ENCODE peak calls at places on chromosomes 12 and 14, in nine cellular contexts. D is mesenchymal stem cell, K is adipocyte, A is upper lobe of left lung, B is pancreas, Q is BJ, Y is K562, C is heart left ventricle, U is left lung. N is an unnamed sample.

GRCh38 chr14:90511795-90512331 is 115.0 kb downstream of the CALM1 start:
- DNase-seq in D (no peak), K (no peak), A (no peak), B (no peak), Q (no peak), Y (no peak), C (no peak), U (peak; percentile 14), N (no peak)

GRCh38 chr12:98499668-98500456 is 15.5 kb upstream of the TMPO start:
- DNase-seq in D (no peak), K (no peak), A (no peak), B (no peak), Q (no peak), Y (no peak), C (no peak), U (no peak), N (no peak)

GRCh38 chr12:104122298-104122697 is 15.7 kb downstream of the NFYB start:
- DNase-seq in D (no peak), K (no peak), A (no peak), B (no peak), Q (no peak), Y (no peak), C (no peak), U (no peak), N (no peak)

GRCh38 chr14:101350710-101351109 is 210.6 kb upstream of the DIO3 start:
- DNase-seq in D (no peak), K (no peak), A (no peak), B (no peak), Q (no peak), Y (no peak), C (no peak), U (no peak), N (peak; percentile 39)

GRCh38 chr12:6069452-6070093 is 54.9 kb downstream of the VWF start:
- DNase-seq in D (peak; percentile 89), K (peak; percentile 88), A (no peak), B (no peak), Q (peak; percentile 89), Y (peak; percentile 28), C (no peak), U (no peak), N (peak; percentile 91)

GRCh38 chr12:75959506-75959905 is 72.1 kb downstream of the PHLDA1 start:
- DNase-seq in D (no peak), K (no peak), A (no peak), B (no peak), Q (no peak), Y (no peak), C (no peak), U (no peak), N (peak; percentile 67)

GRCh38 chr14:106790189-106791036 is 1264.0 kb downstream of the TMEM121 start:
- DNase-seq in D (no peak), K (no peak), A (peak; percentile 96), B (peak; percentile 90), Q (no peak), Y (peak; percentile 42), C (peak; percentile 43), U (peak; percentile 94), N (no peak)

GRCh38 chr12:121603581-121603980 is 22.7 kb upstream of the ORAI1 start:
- DNase-seq in D (no peak), K (no peak), A (no peak), B (no peak), Q (no peak), Y (no peak), C (no peak), U (no peak), N (no peak)

GRCh38 chr12:45669093-45669492 is 60.4 kb upstream of the ARID2 start:
- DNase-seq in D (peak; percentile 58), K (peak; percentile 16), A (no peak), B (no peak), Q (no peak), Y (no peak), C (no peak), U (no peak), N (peak; percentile 81)
- H3K4me3 ChIP-seq in D (peak overlapping the region; percentile 42), K (no peak overlapping the region), A (no peak overlapping the region), B (no peak overlapping the region), Q (no peak overlapping the region), Y (no peak overlapping the region), C (peak overlapping the region; percentile 28), U (no peak overlapping the region), N (peak overlapping the region; percentile 26)

DNA sequence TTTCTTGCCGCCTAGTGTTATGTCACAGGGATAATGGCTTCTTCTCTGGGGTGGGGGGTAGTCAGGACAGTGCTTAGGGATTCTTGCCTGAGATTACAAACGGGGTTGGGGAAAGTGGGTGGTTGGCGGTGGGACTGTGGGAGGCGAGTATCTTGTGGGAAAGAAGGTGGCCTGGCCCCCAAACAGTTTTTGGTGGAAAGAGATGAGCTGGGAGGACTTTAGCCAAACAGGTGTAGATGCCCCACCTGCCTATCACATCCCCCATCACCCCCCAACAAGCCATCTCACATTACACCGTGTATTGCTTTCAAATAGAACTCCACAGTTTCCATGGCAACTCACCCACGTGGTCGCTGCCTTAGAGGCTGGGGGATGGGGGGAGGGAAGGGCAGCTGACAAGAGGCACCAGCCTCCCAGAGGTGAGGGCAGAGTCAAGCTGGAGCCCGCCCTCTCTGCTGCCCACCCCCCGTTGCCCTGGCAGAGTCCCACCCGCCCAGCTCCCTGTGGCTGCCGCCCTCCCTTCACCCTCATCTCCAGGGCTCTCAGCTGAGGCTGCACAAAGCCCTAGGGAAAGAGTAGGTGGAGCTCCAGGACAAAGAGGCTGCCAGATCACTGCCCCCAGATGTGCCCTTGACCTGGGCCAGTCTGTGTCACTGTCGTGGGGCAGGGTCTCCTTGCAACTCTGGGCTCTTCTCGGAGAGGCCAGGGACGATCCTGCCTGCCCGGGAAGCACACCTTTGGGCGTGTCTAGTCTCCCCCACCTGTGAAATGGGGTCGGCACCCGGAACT is 98.3 kb downstream of the LRRC74A start:
- DNase-seq in D (peak; percentile 60), K (no peak), A (no peak), B (no peak), Q (no peak), Y (no peak), C (no peak), U (no peak), N (no peak)
- H3K4me3 ChIP-seq in D (no peak overlapping the region), K (no peak overlapping the region), A (no peak overlapping the region), B (no peak overlapping the region), Q (no peak overlapping the region), Y (no peak overlapping the region), C (no peak overlapping the region), U (no peak overlapping the region), N (no peak overlapping the region)

DNA sequence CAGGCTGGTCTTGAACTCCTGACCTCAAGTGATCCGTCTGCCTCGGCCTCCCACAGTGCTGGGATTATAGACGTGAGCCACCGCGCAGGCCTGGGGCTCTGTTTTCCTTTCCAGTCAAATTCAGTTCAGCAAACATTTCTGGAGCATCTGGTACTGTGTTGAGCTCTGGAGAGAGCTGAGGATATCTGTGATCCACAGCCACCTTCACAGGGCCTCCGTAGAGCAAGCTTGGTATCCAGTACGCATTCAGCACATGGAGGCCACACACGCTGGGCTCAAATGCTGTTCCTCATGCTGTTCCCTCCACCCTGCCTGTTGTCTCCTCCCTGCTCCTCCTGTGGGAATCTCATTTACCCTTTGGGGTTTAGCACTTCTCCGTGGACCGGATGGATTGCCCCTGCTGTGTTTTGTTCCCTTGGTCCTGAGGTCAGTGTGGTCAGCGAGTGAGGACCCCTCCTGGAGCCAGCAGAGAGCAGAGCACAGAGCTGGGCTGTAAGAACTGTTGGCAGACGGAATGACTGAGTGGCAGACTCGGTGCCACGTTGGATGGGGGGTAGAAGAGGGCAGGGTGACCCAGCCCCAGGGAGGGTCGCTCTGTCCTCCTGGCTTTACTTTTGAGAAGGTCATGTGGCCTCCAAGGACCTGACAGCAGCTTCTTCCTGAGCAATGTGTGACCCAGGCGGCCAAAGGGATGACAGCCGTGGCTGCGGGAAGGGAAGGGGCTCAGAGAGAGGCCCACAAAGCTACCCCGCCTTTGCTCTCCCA is 891 bp downstream of the RPS6KL1 start:
- DNase-seq in D (no peak), K (no peak), A (no peak), B (no peak), Q (no peak), Y (no peak), C (no peak), U (no peak), N (no peak)
- H3K4me3 ChIP-seq in D (peak overlapping the region; percentile 78), K (peak overlapping the region; percentile 82), A (peak overlapping the region; percentile 66), B (peak overlapping the region; percentile 38), Q (no peak overlapping the region), Y (peak overlapping the region; percentile 78), C (peak overlapping the region; percentile 68), U (no peak overlapping the region), N (peak overlapping the region; percentile 66)

GRCh38 chr12:32661706-32662105 is 17.4 kb upstream of the DNM1L start:
- DNase-seq in D (no peak), K (no peak), A (no peak), B (no peak), Q (no peak), Y (no peak), C (no peak), U (no peak), N (no peak)

GRCh38 chr12:32662665-32663064 is 16.4 kb upstream of the DNM1L start:
- DNase-seq in D (no peak), K (no peak), A (no peak), B (no peak), Q (no peak), Y (no peak), C (no peak), U (no peak), N (no peak)

GRCh38 chr12:32669584-32669983 is 9.5 kb upstream of the DNM1L start:
- DNase-seq in D (no peak), K (no peak), A (no peak), B (no peak), Q (no peak), Y (no peak), C (no peak), U (no peak), N (no peak)

GRCh38 chr12:32666510-32666909 is 12.6 kb upstream of the DNM1L start:
- DNase-seq in D (no peak), K (no peak), A (no peak), B (no peak), Q (no peak), Y (no peak), C (no peak), U (no peak), N (peak; percentile 77)

GRCh38 chr12:32666018-32666417 is 13.1 kb upstream of the DNM1L start:
- DNase-seq in D (no peak), K (no peak), A (no peak), B (no peak), Q (no peak), Y (no peak), C (no peak), U (no peak), N (peak; percentile 5)
- H3K4me3 ChIP-seq in D (no peak overlapping the region), K (no peak overlapping the region), A (no peak overlapping the region), B (no peak overlapping the region), Q (no peak overlapping the region), Y (no peak overlapping the region), C (no peak overlapping the region), U (no peak overlapping the region), N (peak overlapping the region; percentile 61)

DNA sequence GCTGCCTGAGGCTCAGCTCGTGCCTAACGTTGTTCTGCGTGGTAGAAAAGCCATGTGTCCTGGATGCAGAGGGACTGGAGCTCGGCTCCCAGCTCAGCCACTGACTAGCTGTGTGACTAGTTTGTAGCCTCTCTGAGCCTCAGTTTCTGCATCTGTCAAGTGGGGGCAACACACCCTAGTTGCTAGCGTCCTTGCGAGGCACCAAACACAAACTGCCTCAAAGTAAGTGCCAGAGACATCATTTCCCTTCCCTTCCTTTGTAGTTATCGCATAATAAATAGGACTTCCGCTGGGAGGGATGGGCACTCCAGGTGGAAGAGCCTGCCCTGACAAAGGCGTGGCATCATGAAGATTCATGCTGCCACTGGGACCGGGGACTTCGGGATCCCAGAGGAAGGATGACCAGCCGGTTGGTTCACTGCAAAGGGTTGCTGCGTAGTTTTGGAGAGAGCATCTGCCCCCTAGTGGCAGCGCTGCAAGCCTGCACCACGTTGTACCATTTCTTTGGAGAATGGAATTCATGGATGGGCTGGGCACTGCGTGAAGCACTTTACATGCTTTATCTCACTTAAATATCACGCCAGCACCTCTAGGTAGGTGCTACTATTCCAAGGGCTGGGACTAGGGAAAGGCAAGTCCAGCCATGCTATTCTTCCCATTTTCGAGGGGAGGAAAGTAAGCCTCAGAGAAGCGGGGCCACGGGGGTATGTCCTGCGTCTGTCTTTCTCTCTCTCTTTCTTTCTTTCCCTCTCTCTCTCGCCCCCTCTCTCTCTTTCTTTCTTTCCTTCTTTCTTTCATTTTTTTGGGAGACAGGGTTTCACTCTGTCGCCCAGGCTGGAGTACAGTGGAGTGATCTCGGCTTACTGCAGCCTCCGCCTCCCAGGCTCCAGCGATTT is 4.6 kb downstream of the CCDC197 start:
- DNase-seq in D (peak; percentile 62), K (peak; percentile 91), A (no peak), B (no peak), Q (no peak), Y (peak; percentile 51), C (peak; percentile 66), U (peak; percentile 81), N (peak; percentile 66)
- H3K4me3 ChIP-seq in D (no peak overlapping the region), K (no peak overlapping the region), A (no peak overlapping the region), B (no peak overlapping the region), Q (no peak overlapping the region), Y (no peak overlapping the region), C (no peak overlapping the region), U (no peak overlapping the region), N (no peak overlapping the region)